ENCODE peak calls at places on chromosomes 6 and 20, in five cellular contexts. P is brain microvascular endothelial cell, F is fibroblast of villous mesenchyme, N is AG10803, R is fibroblast of mammary gland. B is an unnamed sample.

GRCh38 chr20:31713312-31714049 is 9.2 kb downstream of the BCL2L1 start:
- DNase-seq in N (peak; percentile 95), R (peak; percentile 92), F (peak; percentile 86), P (peak; percentile 83), B (peak; percentile 86)

GRCh38 chr6:94956910-94957309 is 620.4 kb upstream of the MANEA start:
- DNase-seq in R (no peak), N (no peak), P (no peak), F (no peak), B (no peak)

GRCh38 chr6:88238065-88238464 is 71.9 kb upstream of the CNR1 start:
- DNase-seq in P (peak; percentile 12), F (peak; percentile 6), R (peak; percentile 14), N (peak; percentile 4), B (no peak)

GRCh38 chr6:127267742-127268588 is 1.3 kb downstream of the RNF146 start:
- DNase-seq in P (no peak), R (no peak), F (no peak), N (no peak), B (no peak)

GRCh38 chr6:73236147-73236750 is 11.0 kb upstream of the KHDC1L start:
- DNase-seq in R (peak; percentile 96), P (peak; percentile 51), N (peak; percentile 95), F (peak; percentile 81), B (peak; percentile 97)

GRCh38 chr6:36455486-36456027 is 12.8 kb downstream of the KCTD20 start:
- DNase-seq in N (no peak), P (no peak), R (no peak), F (no peak), B (no peak)

GRCh38 chr6:9576521-9576920 is 838.4 kb downstream of the TFAP2A start:
- DNase-seq in R (no peak), P (no peak), N (no peak), F (no peak), B (no peak)

GRCh38 chr6:139433647-139434419 is 59.4 kb upstream of the CITED2 start:
- DNase-seq in N (peak; percentile 43), R (peak; percentile 50), P (no peak), F (no peak), B (peak; percentile 14)

GRCh38 chr6:19697744-19698290 is 139.4 kb upstream of the ID4 start:
- DNase-seq in P (peak; percentile 91), N (peak; percentile 91), R (peak; percentile 85), F (peak; percentile 55), B (peak; percentile 84)

GRCh38 chr6:11491998-11492397 is 45.6 kb upstream of the TMEM170B start:
- DNase-seq in N (no peak), R (no peak), P (no peak), F (no peak), B (no peak)

GRCh38 chr6:25050356-25050755 is 114.6 kb upstream of the RIPOR2 start:
- DNase-seq in P (peak; percentile 34), N (peak; percentile 76), R (peak; percentile 86), F (peak; percentile 94), B (peak; percentile 78)

GRCh38 chr20:9966966-9967365 is 67.8 kb upstream of the ANKEF1 start:
- DNase-seq in N (peak; percentile 1), F (no peak), R (peak; percentile 26), P (no peak), B (no peak)

GRCh38 chr6:87671555-87672029 is 30.4 kb downstream of the AKIRIN2 start:
- DNase-seq in N (no peak), R (peak; percentile 56), P (no peak), F (peak; percentile 90), B (no peak)

GRCh38 chr20:5996765-5997164 is 46.3 kb downstream of the MCM8 start:
- DNase-seq in R (no peak), N (no peak), F (peak; percentile 26), P (no peak), B (no peak)

GRCh38 chr6:131976545-131977061 is 25.4 kb upstream of the CCN2 start:
- DNase-seq in F (no peak), P (peak; percentile 93), N (peak; percentile 54), R (peak; percentile 23), B (no peak)

GRCh38 chr6:148414836-148415235 is 72.2 kb downstream of the SASH1 start:
- DNase-seq in F (peak; percentile 69), R (peak; percentile 86), N (peak; percentile 85), P (peak; percentile 72), B (peak; percentile 79)

GRCh38 chr6:170165085-170165484 is 125.8 kb downstream of the DLL1 start:
- DNase-seq in F (peak; percentile 7), R (no peak), P (no peak), N (no peak), B (no peak)

GRCh38 chr20:59939052-59939878 is 840 bp downstream of the PPP1R3D start:
- DNase-seq in R (peak; percentile 8), N (no peak), P (no peak), F (no peak), B (no peak)

GRCh38 chr6:2222275-2222842 is 23.0 kb downstream of the GMDS start:
- DNase-seq in F (no peak), R (no peak), P (no peak), N (no peak), B (no peak)

GRCh38 chr6:141580988-141581387 is 551.7 kb upstream of the GJE1 start:
- DNase-seq in F (no peak), R (peak; percentile 73), N (peak; percentile 78), P (peak; percentile 14), B (peak; percentile 80)

GRCh38 chr20:35339007-35339406 is 46.8 kb upstream of the FAM83C start:
- DNase-seq in N (peak; percentile 97), P (peak; percentile 74), R (peak; percentile 98), F (peak; percentile 93), B (peak; percentile 92)

GRCh38 chr6:143397229-143398222 is 53.0 kb downstream of the ADAT2 start:
- DNase-seq in P (peak; percentile 66), R (peak; percentile 86), F (peak; percentile 60), N (peak; percentile 93), B (peak; percentile 36)

GRCh38 chr6:36563237-36563927 is 16.1 kb upstream of the STK38 start:
- DNase-seq in P (no peak), N (no peak), R (no peak), F (peak; percentile 37), B (no peak)

GRCh38 chr6:37648465-37649330 is 49.0 kb downstream of the MDGA1 start:
- DNase-seq in R (no peak), N (no peak), P (no peak), F (no peak), B (no peak)

GRCh38 chr20:38631155-38632022 is 29.8 kb downstream of the ARHGAP40 start:
- DNase-seq in N (no peak), P (peak; percentile 29), F (no peak), R (peak; percentile 14), B (no peak)

GRCh38 chr20:57748601-57749130 is 38.9 kb upstream of the PMEPA1 start:
- DNase-seq in N (peak; percentile 79), R (peak; percentile 44), P (peak; percentile 69), F (peak; percentile 72), B (peak; percentile 72)

GRCh38 chr6:137589067-137589848 is 95.1 kb upstream of the OLIG3 start:
- DNase-seq in F (peak; percentile 21), N (peak; percentile 16), P (peak; percentile 29), R (peak; percentile 65), B (peak; percentile 21)

GRCh38 chr6:147268254-147268653 is 64.0 kb downstream of the STXBP5 start:
- DNase-seq in N (peak; percentile 29), R (peak; percentile 56), F (peak; percentile 18), P (no peak), B (peak; percentile 1)

DNA sequence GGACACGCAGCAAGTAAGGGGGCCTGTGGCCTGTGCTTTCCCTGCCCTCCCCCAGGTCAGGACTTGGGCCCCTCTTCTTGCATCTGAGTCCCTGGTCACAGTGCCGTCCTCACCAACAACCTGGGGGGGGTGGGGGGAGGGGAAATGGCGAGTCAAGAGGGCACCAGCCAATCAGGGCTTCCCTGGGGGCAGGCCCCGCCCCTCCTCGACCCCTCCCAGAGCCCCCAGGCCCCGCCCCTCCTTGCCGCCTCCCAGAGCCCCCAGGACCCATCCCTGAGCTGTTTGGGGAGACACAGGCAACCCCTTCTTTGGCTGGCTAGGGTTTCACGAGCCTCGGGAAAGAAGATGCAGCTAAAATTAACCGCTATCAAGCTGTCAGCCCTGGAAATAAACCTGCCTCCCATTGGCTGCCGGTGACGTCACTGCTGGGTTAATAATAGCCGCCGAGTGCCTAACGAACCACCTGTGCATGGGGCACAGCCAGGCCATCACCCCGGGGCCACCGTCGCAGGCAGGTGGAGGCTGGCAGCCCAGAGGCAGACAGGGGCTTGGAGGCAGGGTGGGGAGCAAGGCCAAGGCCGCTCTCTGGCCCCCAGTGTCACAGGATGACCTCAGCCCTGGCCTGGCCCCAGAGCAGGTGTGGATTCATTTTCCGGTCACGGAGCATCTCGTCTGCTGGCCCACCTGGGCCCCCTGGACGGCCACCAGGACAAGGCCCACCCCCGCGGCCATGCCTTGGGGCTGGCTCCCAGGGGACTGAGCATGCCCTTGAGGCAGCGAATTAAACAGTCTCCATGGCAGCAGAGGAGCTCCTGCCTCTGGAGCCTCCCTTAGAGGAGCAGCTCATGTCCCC is 3.2 kb upstream of the EEF1A2 start:
- DNase-seq in P (no peak), N (no peak), R (no peak), F (no peak), B (peak; percentile 12)
- TF ChIP-seq CTCF in P (no peak), N (no peak), R (no peak), F (no peak), B (no peak)

GRCh38 chr20:16694176-16694575 is 35.6 kb upstream of the SNRPB2 start:
- DNase-seq in N (no peak), R (no peak), F (no peak), P (no peak), B (no peak)

GRCh38 chr20:16701296-16701695 is 28.5 kb upstream of the SNRPB2 start:
- DNase-seq in P (no peak), N (peak; percentile 2), F (no peak), R (peak; percentile 5), B (no peak)

GRCh38 chr20:16695633-16696032 is 34.2 kb upstream of the SNRPB2 start:
- DNase-seq in P (no peak), F (no peak), N (no peak), R (no peak), B (no peak)

GRCh38 chr20:16703570-16703969 is 26.3 kb upstream of the SNRPB2 start:
- DNase-seq in N (no peak), R (no peak), P (no peak), F (no peak), B (no peak)

DNA sequence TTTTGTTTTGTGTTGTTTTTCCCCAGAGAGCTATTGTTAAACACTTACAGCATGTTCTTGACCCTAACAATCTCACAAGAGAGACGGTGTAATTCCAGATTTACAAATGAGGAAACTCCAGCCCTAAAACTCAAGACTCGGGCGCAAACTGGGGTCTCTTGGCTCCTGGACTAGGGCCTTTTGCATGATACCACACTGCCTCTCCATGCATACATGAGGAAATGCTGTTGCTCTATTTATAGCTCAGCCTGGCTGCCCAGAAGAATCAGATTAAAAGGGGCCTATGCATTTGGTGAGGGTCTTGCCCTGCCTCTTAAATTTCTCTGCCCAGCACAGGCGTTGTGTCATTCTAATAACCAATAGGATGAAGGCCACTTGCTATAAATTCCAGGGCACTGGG is 30.5 kb upstream of the SNRPB2 start:
- DNase-seq in R (no peak), N (no peak), P (no peak), F (no peak), B (no peak)
- TF ChIP-seq CTCF in R (no peak), N (no peak), P (no peak), F (no peak), B (no peak)

DNA sequence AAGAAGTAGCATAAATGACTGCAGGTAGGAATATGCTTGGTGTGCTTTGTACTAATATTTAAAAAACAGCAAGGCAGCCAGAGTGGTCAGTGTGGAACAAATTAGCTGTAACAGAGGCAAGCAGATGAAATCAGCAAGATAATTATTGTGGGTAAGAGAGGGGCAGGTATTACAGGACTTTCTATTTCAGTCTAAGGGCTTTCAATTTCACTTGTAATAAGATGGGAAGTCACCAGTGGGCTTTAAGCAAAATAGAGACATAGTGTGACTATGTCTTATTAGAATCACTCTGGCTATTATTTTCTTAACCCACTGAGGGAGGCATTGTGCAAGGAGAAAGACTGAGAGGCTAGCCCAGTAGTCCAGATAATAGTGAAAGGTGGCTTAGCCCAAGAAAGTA is 1136.3 kb downstream of the HACE1 start:
- DNase-seq in P (no peak), N (no peak), F (no peak), R (no peak), B (no peak)
- TF ChIP-seq CTCF in P (no peak), N (no peak), F (no peak), R (no peak), B (no peak)

GRCh38 chr20:39853664-39854063 is 835.4 kb downstream of the MAFB start:
- DNase-seq in R (peak; percentile 89), F (peak; percentile 69), P (peak; percentile 58), N (peak; percentile 87), B (peak; percentile 62)
- TF ChIP-seq CTCF in R (no peak), F (no peak), P (no peak), N (no peak), B (no peak)